ENCODE peak calls at places on chromosomes 2 and 18, in four cellular contexts. N is GM23248, I is neural progenitor cell, T is HCT116. W is an unnamed sample. For H3K9me3, the result is how much of the 10 kb centered on the place peaks cover.

GRCh38 chr2:230784840-230785239 is 72.2 kb downstream of the CAB39 start:
- DNase-seq in I (no peak), T (no peak), N (no peak), W (no peak)

GRCh38 chr2:234679766-234680687 is 183.1 kb upstream of the ARL4C start:
- DNase-seq in T (peak), I (no peak), N (peak), W (no peak)

GRCh38 chr2:48419884-48420511 is 110.0 kb upstream of the STON1 start:
- DNase-seq in N (peak), T (no peak), I (no peak), W (no peak)

GRCh38 chr2:18404708-18405107 is 155.7 kb downstream of the RDH14 start:
- DNase-seq in I (peak), T (peak), N (no peak), W (peak)

GRCh38 chr18:79486356-79487197 is 90.8 kb downstream of the NFATC1 start:
- DNase-seq in N (no peak), I (no peak), T (no peak), W (no peak)

GRCh38 chr2:171411214-171411613 is 22.6 kb downstream of the METTL8 start:
- DNase-seq in I (no peak), N (no peak), T (no peak), W (no peak)

GRCh38 chr2:201448701-201449100 is 2.6 kb downstream of the TRAK2 start:
- DNase-seq in N (no peak), I (no peak), T (no peak), W (no peak)

GRCh38 chr2:137677466-137677865 is 286.8 kb upstream of the HNMT start:
- DNase-seq in T (no peak), I (peak), N (peak), W (peak)

GRCh38 chr2:24820598-24821432 is 27.6 kb downstream of the CENPO start:
- DNase-seq in N (no peak), I (no peak), T (no peak), W (no peak)

GRCh38 chr2:157326683-157327082 is 1.1 kb upstream of the ERMN start:
- DNase-seq in I (peak), T (no peak), N (no peak), W (no peak)

GRCh38 chr2:144137705-144138428 is 382.1 kb downstream of the ZEB2 start:
- DNase-seq in I (peak), T (no peak), N (peak), W (no peak)

GRCh38 chr2:193076995-193077394 is 882.3 kb upstream of the TMEFF2 start:
- DNase-seq in N (no peak), I (no peak), T (no peak), W (no peak)

GRCh38 chr2:164504253-164504652 is 117.0 kb downstream of the GRB14 start:
- DNase-seq in I (peak), T (no peak), N (peak), W (no peak)

GRCh38 chr2:133167990-133168389 is 400.3 kb downstream of the NCKAP5 start:
- DNase-seq in I (no peak), T (no peak), N (peak), W (no peak)

GRCh38 chr2:36707050-36707449 is 10.5 kb downstream of the VIT start:
- DNase-seq in N (peak), T (no peak), I (no peak), W (no peak)

GRCh38 chr2:25098558-25099486 is 56.9 kb downstream of the EFR3B start:
- DNase-seq in I (no peak), N (no peak), T (no peak), W (no peak)

GRCh38 chr2:183123117-183123958 is 905 bp upstream of the NUP35 start:
- DNase-seq in I (no peak), N (peak), T (no peak), W (no peak)

GRCh38 chr2:26471766-26472706 is 5.9 kb downstream of the OTOF start:
- DNase-seq in T (no peak), N (no peak), I (no peak), W (no peak)

GRCh38 chr2:235514627-235515363 is 21.0 kb downstream of the AGAP1 start:
- DNase-seq in N (no peak), T (no peak), I (no peak), W (no peak)

GRCh38 chr2:46363535-46364170 is 66.4 kb downstream of the EPAS1 start:
- DNase-seq in N (peak), T (no peak), I (no peak), W (no peak)

GRCh38 chr2:140117371-140117770 is 1337.2 kb upstream of the NXPH2 start:
- DNase-seq in N (no peak), T (no peak), I (no peak), W (no peak)

GRCh38 chr2:80242355-80242910 is 62.1 kb downstream of the LRRTM1 start:
- DNase-seq in T (no peak), I (no peak), N (no peak), W (no peak)

GRCh38 chr2:205712508-205712907 is 30.2 kb downstream of the NRP2 start:
- DNase-seq in T (no peak), I (no peak), N (peak), W (no peak)

GRCh38 chr2:98438190-98439133 is 6.2 kb upstream of the INPP4A start:
- DNase-seq in T (no peak), I (no peak), N (no peak), W (no peak)

GRCh38 chr2:188410504-188411235 is 119.0 kb downstream of the GULP1 start:
- DNase-seq in T (no peak), N (peak), I (no peak), W (no peak)

GRCh38 chr2:47662547-47662946 is 120.4 kb upstream of the MSH6 start:
- DNase-seq in T (no peak), N (no peak), I (no peak), W (peak)

GRCh38 chr2:226325541-226325940 is 474.1 kb downstream of the IRS1 start:
- DNase-seq in N (no peak), T (no peak), I (peak), W (no peak)

GRCh38 chr2:79964966-79965365 is 339.6 kb downstream of the LRRTM1 start:
- DNase-seq in T (no peak), N (no peak), I (no peak), W (no peak)

GRCh38 chr2:225584821-225585220 is 185.3 kb downstream of the NYAP2 start:
- DNase-seq in T (peak), I (peak), N (no peak), W (peak)

GRCh38 chr2:174594451-174594850 is 3.2 kb downstream of the WIPF1 start:
- DNase-seq in I (no peak), T (no peak), N (no peak), W (peak)

GRCh38 chr2:67752964-67753363 is 309.8 kb downstream of the C1D start:
- DNase-seq in N (peak), T (no peak), I (no peak), W (no peak)

GRCh38 chr2:12534646-12535263 is 182.0 kb upstream of the TRIB2 start:
- DNase-seq in I (peak), T (peak), N (peak), W (no peak)

GRCh38 chr18:30486856-30487255 is 555.7 kb downstream of the DSC3 start:
- DNase-seq in I (no peak), T (no peak), N (peak), W (no peak)

GRCh38 chr2:207632575-207633492 is 7.6 kb upstream of the METTL21A start:
- DNase-seq in T (no peak), I (no peak), N (peak), W (no peak)

GRCh38 chr18:36580874-36581750 is 247.7 kb downstream of the TPGS2 start:
- DNase-seq in N (peak), I (no peak), T (no peak), W (no peak)

DNA sequence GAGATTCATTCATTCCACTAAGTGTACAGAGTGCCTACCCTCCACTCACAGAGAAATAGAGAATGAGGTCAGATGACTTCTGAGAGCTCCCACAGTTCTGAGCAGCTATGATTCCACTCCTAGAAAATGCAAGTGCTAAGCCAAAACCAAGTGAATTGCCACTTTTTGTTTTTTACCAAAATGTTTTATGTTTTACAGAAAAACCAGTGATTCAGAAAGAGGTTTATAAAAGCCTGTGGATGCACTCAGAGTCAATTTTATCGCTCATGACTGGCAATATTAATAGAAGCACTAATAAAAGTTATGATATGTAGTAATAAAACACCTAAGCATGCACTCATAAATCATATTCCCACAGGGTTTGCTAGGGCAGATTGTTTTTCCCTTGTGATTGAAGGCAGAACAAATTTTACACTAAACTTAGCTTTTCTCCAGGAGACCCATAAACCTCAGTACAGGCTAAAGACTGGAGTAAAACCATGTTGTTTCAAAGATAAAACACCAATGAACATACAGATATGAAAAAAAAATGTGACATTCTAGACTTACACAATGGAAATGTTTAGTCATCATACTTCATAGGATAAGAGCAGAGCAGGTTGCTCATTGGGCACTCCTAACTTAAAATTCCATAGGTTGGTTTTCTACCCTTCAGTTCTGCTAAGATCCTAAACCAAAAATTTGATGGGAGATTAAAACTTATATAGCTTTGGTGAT is 67.5 kb downstream of the PDK1 start:
- DNase-seq in N (peak), I (no peak), T (no peak), W (no peak)
- TF ChIP-seq EZH2phosphoT487 in N (no peak), I (no peak), T (no peak), W (no peak)

GRCh38 chr2:78056976-78057375 is 534.8 kb upstream of the LRRTM4 start:
- DNase-seq in T (no peak), I (no peak), N (no peak), W (no peak)
- H3K9me3 ChIP-seq in T (under half), I (under half), N (under half), W (under half)

DNA sequence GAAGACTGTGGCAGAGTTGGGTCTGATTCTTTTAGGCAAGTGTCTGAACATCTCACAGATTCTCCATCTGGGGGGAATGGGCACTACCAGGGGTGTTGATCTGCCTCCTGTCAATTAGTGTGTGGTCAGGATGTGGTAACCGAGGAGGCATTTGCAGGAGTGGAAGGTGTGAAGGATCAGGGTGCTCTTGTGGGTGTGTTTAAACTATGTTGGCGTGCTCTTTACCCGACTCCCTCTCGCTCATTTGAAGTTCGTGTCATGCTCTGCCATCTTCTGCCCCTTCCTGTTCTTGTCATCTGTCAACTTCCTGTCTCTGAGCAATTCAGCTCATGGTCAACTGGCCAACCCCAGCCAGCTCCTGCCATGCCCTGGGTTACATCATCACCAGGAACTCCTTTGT is 107.9 kb downstream of the RTN4 start:
- DNase-seq in I (no peak), N (no peak), T (no peak), W (no peak)
- TF ChIP-seq EZH2phosphoT487 in I (no peak), N (no peak), T (no peak), W (no peak)

GRCh38 chr18:14747513-14748474 is at the start of gene ANKRD30B:
- DNase-seq in I (no peak), T (no peak), N (no peak), W (no peak)

GRCh38 chr18:14746897-14747296 is 1.1 kb upstream of the ANKRD30B start:
- DNase-seq in T (no peak), N (no peak), I (no peak), W (no peak)

DNA sequence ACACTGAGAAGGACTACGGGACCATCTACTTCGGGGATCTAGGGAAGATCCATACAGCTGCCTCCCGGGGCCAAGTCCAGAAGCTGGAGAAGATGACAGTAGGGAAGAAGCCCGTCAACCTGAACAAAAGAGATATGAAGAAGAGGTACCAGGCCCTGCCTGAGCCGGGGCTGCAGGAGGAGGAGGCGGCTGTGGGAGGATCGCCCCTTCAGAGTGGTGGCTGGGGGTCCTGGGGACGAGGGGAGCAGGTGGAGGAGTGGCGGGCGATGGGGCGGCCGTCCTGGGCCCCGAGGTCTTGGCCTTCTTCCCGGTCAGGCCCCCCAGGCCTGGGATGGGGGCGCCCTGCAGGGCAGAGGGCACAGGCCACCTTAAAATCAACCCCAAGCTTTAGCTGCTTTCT is 524 bp downstream of the ANKRD30B start:
- DNase-seq in I (no peak), T (no peak), N (no peak), W (no peak)
- H3K9me3 ChIP-seq in I (under half), T (under half), N (under half), W (under half)

DNA sequence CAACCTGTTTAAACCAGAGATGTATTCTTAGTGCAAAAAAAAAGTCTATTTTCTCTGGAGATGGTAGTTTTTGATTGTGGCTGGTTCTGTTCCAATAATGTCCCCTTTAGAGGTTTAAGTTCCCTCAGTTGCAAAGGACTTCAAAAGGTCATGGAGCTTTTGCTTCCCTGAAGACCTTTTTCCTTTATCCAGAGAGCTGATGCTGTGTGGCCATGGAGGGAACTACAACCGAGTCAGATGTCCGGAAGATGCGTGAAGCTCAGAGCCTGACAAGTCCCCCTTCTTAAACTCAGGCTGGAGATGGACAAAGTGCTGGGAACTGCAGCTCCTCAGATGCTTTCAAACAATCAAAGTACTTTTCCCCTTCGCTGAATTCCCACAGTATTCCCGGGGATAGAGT is 176.1 kb downstream of the TMEM18 start:
- DNase-seq in N (peak), T (peak), I (peak), W (no peak)
- TF ChIP-seq EZH2phosphoT487 in N (no peak), T (no peak), I (no peak), W (no peak)

GRCh38 chr2:2775018-2775417 is 443.9 kb upstream of the MYT1L start:
- DNase-seq in T (no peak), N (no peak), I (no peak), W (no peak)

GRCh38 chr2:2777213-2777612 is 446.1 kb upstream of the MYT1L start:
- DNase-seq in T (no peak), I (no peak), N (no peak), W (no peak)

GRCh38 chr2:2782007-2782406 is 450.9 kb upstream of the MYT1L start:
- DNase-seq in I (no peak), T (no peak), N (no peak), W (no peak)

GRCh38 chr2:2777876-2778275 is 446.8 kb upstream of the MYT1L start:
- DNase-seq in I (no peak), T (no peak), N (no peak), W (no peak)

DNA sequence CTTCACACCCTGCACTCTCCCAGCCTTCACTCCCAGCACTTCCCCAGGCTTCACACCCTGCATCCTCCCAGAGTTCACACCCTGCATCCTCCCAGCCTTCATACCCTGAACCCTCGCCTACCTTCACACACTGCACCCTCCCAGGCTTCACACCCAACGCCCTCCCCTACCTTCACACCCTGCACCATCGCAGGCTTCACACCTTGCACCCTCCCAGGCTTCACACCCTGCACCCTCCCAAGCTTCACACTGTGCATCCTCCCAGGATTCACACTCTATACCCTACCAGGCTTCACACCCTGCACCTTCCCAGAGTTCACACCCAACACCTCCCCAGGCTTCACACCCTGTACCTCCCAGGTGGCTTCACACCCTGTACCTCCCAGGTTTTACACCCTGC is 448.7 kb upstream of the MYT1L start:
- DNase-seq in T (no peak), N (no peak), I (no peak), W (no peak)
- H3K9me3 ChIP-seq in T (under half), N (under half), I (under half), W (under half)

DNA sequence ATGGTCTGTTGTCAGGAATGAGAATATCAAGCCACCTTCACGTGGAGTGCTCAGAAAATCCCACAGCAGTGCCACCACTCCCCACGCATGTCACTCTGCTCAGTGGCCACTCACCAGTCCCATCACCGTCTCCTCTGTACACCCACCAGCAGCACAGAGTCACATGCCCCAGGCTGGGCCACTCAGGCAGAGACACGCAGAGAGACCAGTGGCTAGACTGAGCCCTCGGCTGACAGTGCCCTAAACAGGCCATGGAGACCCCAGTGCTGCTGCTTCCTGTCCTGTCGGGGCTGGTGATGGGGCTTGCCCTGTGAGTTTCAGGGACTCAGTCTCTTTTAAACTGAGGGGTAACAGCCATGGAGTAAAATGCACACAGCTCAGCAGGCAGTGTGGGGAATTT is 25.9 kb downstream of the ODC1 start:
- DNase-seq in T (no peak), I (no peak), N (no peak), W (no peak)
- TF ChIP-seq EZH2phosphoT487 in T (no peak), I (no peak), N (no peak), W (no peak)

DNA sequence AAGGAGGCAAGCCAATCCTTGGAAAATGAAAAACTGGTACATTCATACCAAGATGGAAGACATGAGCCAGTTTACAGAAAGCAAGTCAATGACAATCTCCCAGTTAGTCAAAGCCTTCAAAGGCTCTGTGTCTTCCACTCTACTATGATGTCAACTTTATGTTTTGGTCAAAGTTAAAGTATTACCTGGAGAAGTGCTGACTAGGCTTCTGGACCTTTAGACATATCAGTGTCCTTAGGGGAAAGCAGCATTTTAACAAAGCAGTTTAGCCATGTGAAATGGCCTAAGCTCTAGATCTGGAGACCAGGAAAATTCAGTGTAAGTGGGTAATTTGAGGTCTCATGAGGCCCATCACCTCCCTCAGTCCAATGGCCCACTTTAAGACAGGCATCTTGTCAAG is 30.8 kb downstream of the AAK1 start:
- DNase-seq in I (no peak), T (no peak), N (no peak), W (no peak)
- H3K9me3 ChIP-seq in I (under half), T (under half), N (under half), W (under half)

DNA sequence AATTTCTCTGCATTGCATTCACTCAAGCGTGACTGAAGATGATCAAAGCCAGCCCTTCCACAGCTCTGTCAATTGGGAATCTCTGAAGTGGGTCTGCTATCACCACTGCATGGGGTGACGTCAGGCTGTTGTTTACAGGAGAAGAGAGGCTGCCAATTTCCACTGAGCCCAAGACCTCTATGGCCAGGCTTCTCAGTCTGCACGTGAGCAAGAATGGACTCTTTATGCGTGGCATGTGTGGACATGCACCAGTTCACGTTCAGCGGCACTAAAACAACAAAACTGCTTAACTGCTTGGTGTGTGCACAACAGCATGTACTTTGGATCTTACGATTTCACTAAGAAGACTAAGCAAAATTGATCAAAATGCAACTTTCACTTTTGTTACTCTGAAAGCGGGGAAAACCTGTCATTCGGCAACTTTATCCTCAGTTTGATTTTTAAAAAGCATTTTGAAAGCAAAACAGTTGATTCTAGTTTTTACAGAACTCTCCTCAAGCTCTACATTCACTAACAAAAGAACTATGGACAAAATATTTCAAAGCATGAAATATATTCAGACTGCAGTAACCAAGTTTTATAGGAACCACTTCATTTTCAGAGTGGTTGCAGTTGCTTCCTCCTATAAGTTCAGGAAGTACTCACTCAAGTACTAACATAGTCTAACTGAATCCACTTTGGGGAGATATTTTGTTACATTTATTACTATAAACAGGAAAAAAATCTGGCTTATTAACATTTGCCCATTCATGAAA is 77.0 kb upstream of the SERTAD2 start:
- DNase-seq in T (no peak), I (peak), N (peak), W (peak)
- TF ChIP-seq EZH2phosphoT487 in T (no peak), I (no peak), N (no peak), W (no peak)

W was measured in OCI-LY7.